ENCODE peak calls at places on chromosomes 5 and 9, in six cellular contexts. One of them, this sample, is unnamed.

GRCh38 chr5:142015781-142016533 is 3.1 kb upstream of the GNPDA1 start:
- DNase-seq in erythroblast: peak
- DNase-seq in ovary: no peak
- DNase-seq in CD8-positive, alpha-beta memory T cell: peak
- DNase-seq in A549: no peak
- DNase-seq in upper lobe of right lung: no peak
- DNase-seq in this sample: peak

GRCh38 chr9:127955294-127956015 is 17.8 kb upstream of the DPM2 start:
- DNase-seq in erythroblast: peak
- DNase-seq in ovary: no peak
- DNase-seq in CD8-positive, alpha-beta memory T cell: peak
- DNase-seq in A549: peak
- DNase-seq in upper lobe of right lung: peak
- DNase-seq in this sample: peak

GRCh38 chr5:53569486-53569885 is 9.0 kb downstream of the NDUFS4 start:
- DNase-seq in erythroblast: peak
- DNase-seq in ovary: no peak
- DNase-seq in CD8-positive, alpha-beta memory T cell: no peak
- DNase-seq in A549: peak
- DNase-seq in upper lobe of right lung: no peak
- DNase-seq in this sample: no peak

GRCh38 chr5:38426493-38426892 is 130.0 kb downstream of the LIFR start:
- DNase-seq in erythroblast: no peak
- DNase-seq in ovary: no peak
- DNase-seq in CD8-positive, alpha-beta memory T cell: no peak
- DNase-seq in A549: no peak
- DNase-seq in upper lobe of right lung: no peak
- DNase-seq in this sample: no peak

GRCh38 chr5:179268966-179269693 is 76.1 kb downstream of the ADAMTS2 start:
- DNase-seq in erythroblast: no peak
- DNase-seq in ovary: peak
- DNase-seq in CD8-positive, alpha-beta memory T cell: no peak
- DNase-seq in A549: no peak
- DNase-seq in upper lobe of right lung: peak
- DNase-seq in this sample: no peak

GRCh38 chr5:174453690-174454089 is 270.7 kb upstream of the MSX2 start:
- DNase-seq in erythroblast: no peak
- DNase-seq in ovary: no peak
- DNase-seq in CD8-positive, alpha-beta memory T cell: no peak
- DNase-seq in A549: no peak
- DNase-seq in upper lobe of right lung: no peak
- DNase-seq in this sample: no peak

GRCh38 chr5:134935711-134936602 is 31.0 kb downstream of the PCBD2 start:
- DNase-seq in erythroblast: no peak
- DNase-seq in ovary: no peak
- DNase-seq in CD8-positive, alpha-beta memory T cell: no peak
- DNase-seq in A549: no peak
- DNase-seq in upper lobe of right lung: no peak
- DNase-seq in this sample: no peak

GRCh38 chr9:96199006-96199405 is 103.0 kb downstream of the HSD17B3 start:
- DNase-seq in erythroblast: no peak
- DNase-seq in ovary: no peak
- DNase-seq in CD8-positive, alpha-beta memory T cell: no peak
- DNase-seq in A549: no peak
- DNase-seq in upper lobe of right lung: no peak
- DNase-seq in this sample: no peak

GRCh38 chr5:76789991-76790571 is 28.7 kb upstream of the F2RL1 start:
- DNase-seq in erythroblast: no peak
- DNase-seq in ovary: no peak
- DNase-seq in CD8-positive, alpha-beta memory T cell: no peak
- DNase-seq in A549: peak
- DNase-seq in upper lobe of right lung: no peak
- DNase-seq in this sample: no peak

GRCh38 chr5:157384971-157385709 is 74.9 kb upstream of the NIPAL4 start:
- DNase-seq in erythroblast: no peak
- DNase-seq in ovary: no peak
- DNase-seq in CD8-positive, alpha-beta memory T cell: no peak
- DNase-seq in A549: peak
- DNase-seq in upper lobe of right lung: no peak
- DNase-seq in this sample: no peak

GRCh38 chr9:114098021-114098659 is 952 bp downstream of the KIF12 start:
- DNase-seq in erythroblast: peak
- DNase-seq in ovary: peak
- DNase-seq in CD8-positive, alpha-beta memory T cell: no peak
- DNase-seq in A549: peak
- DNase-seq in upper lobe of right lung: peak
- DNase-seq in this sample: no peak

GRCh38 chr9:92151691-92152393 is 36.6 kb upstream of the SPTLC1 start:
- DNase-seq in erythroblast: no peak
- DNase-seq in ovary: no peak
- DNase-seq in CD8-positive, alpha-beta memory T cell: no peak
- DNase-seq in A549: no peak
- DNase-seq in upper lobe of right lung: no peak
- DNase-seq in this sample: peak

GRCh38 chr5:96329294-96329693 is 103.8 kb downstream of the PCSK1 start:
- DNase-seq in erythroblast: no peak
- DNase-seq in ovary: no peak
- DNase-seq in CD8-positive, alpha-beta memory T cell: no peak
- DNase-seq in A549: no peak
- DNase-seq in upper lobe of right lung: no peak
- DNase-seq in this sample: no peak

GRCh38 chr9:12719431-12719830 is 26.2 kb downstream of the TYRP1 start:
- DNase-seq in erythroblast: no peak
- DNase-seq in ovary: no peak
- DNase-seq in CD8-positive, alpha-beta memory T cell: no peak
- DNase-seq in A549: peak
- DNase-seq in upper lobe of right lung: no peak
- DNase-seq in this sample: no peak

GRCh38 chr5:168327994-168328393 is 36.5 kb downstream of the WWC1 start:
- DNase-seq in erythroblast: no peak
- DNase-seq in ovary: no peak
- DNase-seq in CD8-positive, alpha-beta memory T cell: no peak
- DNase-seq in A549: no peak
- DNase-seq in upper lobe of right lung: no peak
- DNase-seq in this sample: no peak

GRCh38 chr5:139847790-139848507 is 52.3 kb downstream of the PSD2 start:
- DNase-seq in erythroblast: peak
- DNase-seq in ovary: peak
- DNase-seq in CD8-positive, alpha-beta memory T cell: peak
- DNase-seq in A549: peak
- DNase-seq in upper lobe of right lung: peak
- DNase-seq in this sample: peak

GRCh38 chr5:37184748-37185364 is 64.3 kb downstream of the CPLANE1 start:
- DNase-seq in erythroblast: no peak
- DNase-seq in ovary: no peak
- DNase-seq in CD8-positive, alpha-beta memory T cell: no peak
- DNase-seq in A549: no peak
- DNase-seq in upper lobe of right lung: no peak
- DNase-seq in this sample: no peak

GRCh38 chr5:5141625-5142527 is 1.7 kb downstream of the ADAMTS16 start:
- DNase-seq in erythroblast: peak
- DNase-seq in ovary: no peak
- DNase-seq in CD8-positive, alpha-beta memory T cell: peak
- DNase-seq in A549: peak
- DNase-seq in upper lobe of right lung: no peak
- DNase-seq in this sample: peak

GRCh38 chr9:98760231-98760630 is 36.1 kb downstream of the ANKS6 start:
- DNase-seq in erythroblast: no peak
- DNase-seq in ovary: no peak
- DNase-seq in CD8-positive, alpha-beta memory T cell: no peak
- DNase-seq in A549: no peak
- DNase-seq in upper lobe of right lung: no peak
- DNase-seq in this sample: no peak

GRCh38 chr5:56668996-56669395 is 146.4 kb upstream of the MAP3K1 start:
- DNase-seq in erythroblast: no peak
- DNase-seq in ovary: no peak
- DNase-seq in CD8-positive, alpha-beta memory T cell: no peak
- DNase-seq in A549: no peak
- DNase-seq in upper lobe of right lung: no peak
- DNase-seq in this sample: no peak

GRCh38 chr9:134174073-134174449 is 9.7 kb upstream of the RNU6ATAC start:
- DNase-seq in erythroblast: no peak
- DNase-seq in ovary: no peak
- DNase-seq in CD8-positive, alpha-beta memory T cell: no peak
- DNase-seq in A549: no peak
- DNase-seq in upper lobe of right lung: peak
- DNase-seq in this sample: no peak

GRCh38 chr5:113017891-113018635 is 41.5 kb downstream of the DCP2 start:
- DNase-seq in erythroblast: no peak
- DNase-seq in ovary: no peak
- DNase-seq in CD8-positive, alpha-beta memory T cell: no peak
- DNase-seq in A549: no peak
- DNase-seq in upper lobe of right lung: no peak
- DNase-seq in this sample: no peak

GRCh38 chr9:107847977-107848376 is 358.4 kb upstream of the KLF4 start:
- DNase-seq in erythroblast: no peak
- DNase-seq in ovary: no peak
- DNase-seq in CD8-positive, alpha-beta memory T cell: no peak
- DNase-seq in A549: no peak
- DNase-seq in upper lobe of right lung: no peak
- DNase-seq in this sample: no peak

GRCh38 chr9:89410709-89411111 is 87.2 kb downstream of the SEMA4D start:
- DNase-seq in erythroblast: no peak
- DNase-seq in ovary: no peak
- DNase-seq in CD8-positive, alpha-beta memory T cell: no peak
- DNase-seq in A549: no peak
- DNase-seq in upper lobe of right lung: no peak
- DNase-seq in this sample: no peak

GRCh38 chr5:3429962-3430361 is 165.7 kb upstream of the IRX1 start:
- DNase-seq in erythroblast: no peak
- DNase-seq in ovary: no peak
- DNase-seq in CD8-positive, alpha-beta memory T cell: no peak
- DNase-seq in A549: no peak
- DNase-seq in upper lobe of right lung: no peak
- DNase-seq in this sample: no peak

GRCh38 chr5:58013542-58014258 is 446.2 kb downstream of the PLK2 start:
- DNase-seq in erythroblast: peak
- DNase-seq in ovary: no peak
- DNase-seq in CD8-positive, alpha-beta memory T cell: no peak
- DNase-seq in A549: no peak
- DNase-seq in upper lobe of right lung: no peak
- DNase-seq in this sample: no peak

GRCh38 chr9:2620876-2621677 is 510 bp upstream of the VLDLR start:
- DNase-seq in erythroblast: peak
- DNase-seq in ovary: peak
- DNase-seq in CD8-positive, alpha-beta memory T cell: peak
- DNase-seq in A549: peak
- DNase-seq in upper lobe of right lung: peak
- DNase-seq in this sample: peak

GRCh38 chr5:180590543-180591248 is 603 bp downstream of the SCGB3A1 start:
- DNase-seq in erythroblast: no peak
- DNase-seq in ovary: no peak
- DNase-seq in CD8-positive, alpha-beta memory T cell: no peak
- DNase-seq in A549: no peak
- DNase-seq in upper lobe of right lung: peak
- DNase-seq in this sample: no peak

GRCh38 chr5:123066016-123066415 is 23.0 kb upstream of the PRDM6 start:
- DNase-seq in erythroblast: no peak
- DNase-seq in ovary: no peak
- DNase-seq in CD8-positive, alpha-beta memory T cell: no peak
- DNase-seq in A549: no peak
- DNase-seq in upper lobe of right lung: no peak
- DNase-seq in this sample: no peak

GRCh38 chr5:115831163-115831768 is 10.1 kb downstream of the ATG12 start:
- DNase-seq in erythroblast: peak
- DNase-seq in ovary: no peak
- DNase-seq in CD8-positive, alpha-beta memory T cell: peak
- DNase-seq in A549: peak
- DNase-seq in upper lobe of right lung: no peak
- DNase-seq in this sample: no peak

GRCh38 chr9:14372437-14373318 is 58.7 kb upstream of the NFIB start:
- DNase-seq in erythroblast: peak
- DNase-seq in ovary: no peak
- DNase-seq in CD8-positive, alpha-beta memory T cell: no peak
- DNase-seq in A549: peak
- DNase-seq in upper lobe of right lung: no peak
- DNase-seq in this sample: no peak

GRCh38 chr9:130638278-130639118 is 25.9 kb upstream of the PRDM12 start:
- DNase-seq in erythroblast: no peak
- DNase-seq in ovary: no peak
- DNase-seq in CD8-positive, alpha-beta memory T cell: no peak
- DNase-seq in A549: no peak
- DNase-seq in upper lobe of right lung: peak
- DNase-seq in this sample: no peak

GRCh38 chr9:14203366-14204056 is 110.4 kb downstream of the NFIB start:
- DNase-seq in erythroblast: no peak
- DNase-seq in ovary: peak
- DNase-seq in CD8-positive, alpha-beta memory T cell: no peak
- DNase-seq in A549: no peak
- DNase-seq in upper lobe of right lung: peak
- DNase-seq in this sample: peak

GRCh38 chr9:106772523-106773290 is 90.3 kb upstream of the ZNF462 start:
- DNase-seq in erythroblast: no peak
- DNase-seq in ovary: no peak
- DNase-seq in CD8-positive, alpha-beta memory T cell: no peak
- DNase-seq in A549: no peak
- DNase-seq in upper lobe of right lung: no peak
- DNase-seq in this sample: no peak

GRCh38 chr9:124551472-124552339 is 44.5 kb upstream of the NR5A1 start:
- DNase-seq in erythroblast: peak
- DNase-seq in ovary: no peak
- DNase-seq in CD8-positive, alpha-beta memory T cell: no peak
- DNase-seq in A549: peak
- DNase-seq in upper lobe of right lung: peak
- DNase-seq in this sample: peak

This sample was measured in adrenal gland.